ENCODE peak calls at places on chromosomes 1 and 21, in five cellular contexts. I is neural crest cell, Y is AG04450, K is cardiac muscle cell, O is tibial artery. F is an unnamed sample.

GRCh38 chr1:28096210-28097099 is 8.0 kb upstream of the EYA3 start:
- DNase-seq in I (no peak), Y (no peak), K (no peak), O (no peak), F (no peak)

GRCh38 chr1:114040273-114041043 is 61.2 kb downstream of the OLFML3 start:
- DNase-seq in I (no peak), Y (no peak), K (no peak), O (no peak), F (no peak)

GRCh38 chr21:33078907-33079582 is 9.1 kb downstream of the OLIG1 start:
- DNase-seq in I (no peak), Y (peak; percentile 13), K (no peak), O (no peak), F (no peak)

GRCh38 chr1:55860816-55861519 is 645.8 kb upstream of the USP24 start:
- DNase-seq in I (no peak), Y (no peak), K (no peak), O (no peak), F (no peak)

GRCh38 chr1:228445867-228446584 is 29.4 kb upstream of the TRIM17 start:
- DNase-seq in I (peak; percentile 52), Y (no peak), K (peak; percentile 65), O (no peak), F (peak; percentile 17)

GRCh38 chr1:185232874-185233273 is 75.9 kb downstream of the SWT1 start:
- DNase-seq in I (no peak), Y (no peak), K (no peak), O (no peak), F (no peak)

GRCh38 chr1:189708674-189709073 is 769.0 kb downstream of the BRINP3 start:
- DNase-seq in I (no peak), Y (no peak), K (peak; percentile 35), O (no peak), F (no peak)

GRCh38 chr1:3369437-3370076 is 84.9 kb upstream of the ARHGEF16 start:
- DNase-seq in I (no peak), Y (peak; percentile 30), K (no peak), O (peak; percentile 95), F (no peak)

GRCh38 chr1:110587906-110588305 is 18.3 kb downstream of the KCNA2 start:
- DNase-seq in I (no peak), Y (no peak), K (no peak), O (no peak), F (no peak)

GRCh38 chr1:153541641-153542569 is 1.2 kb upstream of the S100A5 start:
- DNase-seq in I (no peak), Y (no peak), K (no peak), O (peak; percentile 61), F (no peak)

GRCh38 chr1:9278585-9279153 is 14.0 kb upstream of the SPSB1 start:
- DNase-seq in I (no peak), Y (no peak), K (no peak), O (no peak), F (no peak)

GRCh38 chr1:18059206-18059605 is 48.4 kb upstream of the IGSF21 start:
- DNase-seq in I (no peak), Y (no peak), K (no peak), O (no peak), F (no peak)

GRCh38 chr1:71088645-71089287 is 7.9 kb upstream of the ZRANB2 start:
- DNase-seq in I (no peak), Y (no peak), K (no peak), O (no peak), F (no peak)

GRCh38 chr1:71089536-71090270 is 8.9 kb upstream of the ZRANB2 start:
- DNase-seq in I (no peak), Y (peak; percentile 24), K (no peak), O (no peak), F (no peak)

GRCh38 chr1:71097428-71097827 is 16.6 kb upstream of the ZRANB2 start:
- DNase-seq in I (no peak), Y (no peak), K (no peak), O (no peak), F (no peak)

DNA sequence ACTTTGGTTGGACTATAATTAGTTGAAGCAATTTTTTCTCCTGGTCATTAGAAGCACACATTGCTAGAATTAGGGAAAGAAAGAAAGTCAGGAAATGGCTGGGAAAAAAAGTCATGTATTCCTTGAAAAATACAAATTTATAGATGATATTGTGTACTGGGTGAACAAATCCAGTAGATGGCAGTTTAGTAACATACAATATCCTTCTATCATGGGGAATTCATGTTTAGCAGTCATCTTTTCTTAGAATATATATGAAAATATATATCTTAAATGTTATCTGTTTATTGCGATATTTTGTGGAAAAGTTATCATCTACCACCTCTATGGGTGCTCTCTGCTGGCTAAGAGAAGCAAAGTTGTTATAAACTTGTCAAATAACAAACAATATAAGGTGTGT is 13.1 kb upstream of the ZRANB2 start:
- DNase-seq in I (no peak), Y (no peak), K (no peak), O (no peak), F (no peak)
- TF ChIP-seq CTCF in I (peak; percentile 67), Y (peak; percentile 58), K (peak; percentile 44), O (no peak), F (peak; percentile 56)

DNA sequence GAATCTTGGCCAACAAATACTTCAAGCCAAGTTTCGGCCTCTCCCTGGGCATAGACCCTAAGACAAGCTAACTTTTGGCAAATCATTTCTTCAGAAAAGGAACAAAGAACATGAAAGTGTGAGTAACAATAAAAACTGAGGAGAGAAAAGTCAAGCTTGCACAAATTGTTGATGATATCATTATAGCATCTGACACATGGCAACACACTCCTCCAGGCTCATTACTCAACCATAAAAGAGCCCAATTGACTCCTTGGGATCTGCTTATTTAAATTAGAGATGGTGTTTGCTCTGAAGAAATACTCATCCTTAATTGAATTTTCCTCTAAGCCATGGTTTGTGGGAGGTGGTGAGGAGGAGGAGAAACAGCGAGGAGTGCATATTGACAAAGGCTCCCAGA is 54.5 kb downstream of the TNFSF4 start:
- DNase-seq in I (no peak), Y (no peak), K (no peak), O (no peak), F (no peak)
- TF ChIP-seq CTCF in I (no peak), Y (no peak), K (no peak), O (no peak), F (no peak)

GRCh38 chr1:33516428-33516827 is 44.0 kb downstream of the ZSCAN20 start:
- DNase-seq in I (no peak), Y (no peak), K (no peak), O (no peak), F (no peak)
- TF ChIP-seq CTCF in I (no peak), Y (no peak), K (no peak), O (no peak), F (no peak)

GRCh38 chr21:25360593-25360992 is 246.7 kb downstream of the MRPL39 start:
- DNase-seq in I (no peak), Y (no peak), K (no peak), O (no peak), F (no peak)
- TF ChIP-seq CTCF in I (no peak), Y (peak; percentile 29), K (peak; percentile 22), O (no peak), F (peak; percentile 8)

GRCh38 chr1:72037745-72038343 is 244.5 kb downstream of the NEGR1 start:
- DNase-seq in I (peak; percentile 36), Y (peak; percentile 3), K (peak; percentile 75), O (no peak), F (no peak)
- TF ChIP-seq CTCF in I (peak; percentile 86), Y (peak; percentile 69), K (peak; percentile 54), O (peak; percentile 31), F (peak; percentile 81)

GRCh38 chr1:157880621-157881020 is 39.0 kb upstream of the CD5L start:
- DNase-seq in I (no peak), Y (no peak), K (no peak), O (no peak), F (no peak)

GRCh38 chr1:157882560-157882959 is 41.0 kb upstream of the CD5L start:
- DNase-seq in I (no peak), Y (no peak), K (no peak), O (no peak), F (no peak)

GRCh38 chr1:157878059-157878458 is 36.5 kb upstream of the CD5L start:
- DNase-seq in I (no peak), Y (peak; percentile 7), K (peak; percentile 19), O (no peak), F (no peak)
- TF ChIP-seq CTCF in I (peak; percentile 51), Y (peak; percentile 46), K (peak; percentile 33), O (no peak), F (peak; percentile 34)